ENCODE peak calls at places on chromosomes 11 and 22, in eight cellular contexts. M is iPS DF 6.9; P is ovary; F is effector memory CD4-positive, alpha-beta T cell; D is A549; X is lower lobe of right lung; I is neural progenitor cell; Z is naive thymus-derived CD4-positive, alpha-beta T cell. O is an unnamed sample. For H3K4me1, the result is how much of the 10 kb centered on the place peaks cover.

GRCh38 chr11:46127150-46127638 is 5.9 kb upstream of the PHF21A start:
- DNase-seq in Z (peak), P (no peak), F (peak), M (no peak), X (peak), I (peak), D (peak), O (no peak)

GRCh38 chr11:107999759-108000455 is 8.8 kb upstream of the CUL5 start:
- DNase-seq in X (no peak), F (no peak), I (peak), D (peak), P (no peak), M (no peak), Z (peak), O (peak)

GRCh38 chr11:76615950-76616349 is 54.6 kb downstream of the LRRC32 start:
- DNase-seq in X (no peak), M (no peak), P (peak), I (no peak), F (no peak), D (no peak), Z (no peak), O (peak)

GRCh38 chr11:59174664-59175033 is 2.7 kb downstream of the DTX4 start:
- DNase-seq in M (no peak), F (no peak), Z (no peak), D (peak), P (no peak), X (no peak), I (no peak), O (no peak)

GRCh38 chr22:38981005-38981658 is 1.0 kb upstream of the APOBEC3B start:
- DNase-seq in D (peak), X (no peak), P (peak), I (peak), M (no peak), Z (peak), F (no peak), O (peak)

GRCh38 chr11:6623391-6624363 is 4.5 kb upstream of the TPP1 start:
- DNase-seq in F (no peak), Z (no peak), I (no peak), D (no peak), M (no peak), P (no peak), X (no peak), O (no peak)

GRCh38 chr11:109223441-109223840 is 198.5 kb upstream of the C11orf87 start:
- DNase-seq in X (no peak), Z (no peak), P (no peak), I (no peak), D (no peak), M (no peak), F (no peak), O (no peak)

GRCh38 chr11:66002648-66003225 is 434 bp downstream of the BANF1 start:
- DNase-seq in F (no peak), D (peak), Z (no peak), X (peak), I (no peak), P (peak), M (no peak), O (peak)

GRCh38 chr11:109309153-109309552 is 112.8 kb upstream of the C11orf87 start:
- DNase-seq in M (no peak), F (no peak), P (no peak), Z (no peak), X (no peak), D (no peak), I (no peak), O (no peak)

GRCh38 chr11:33835143-33835878 is 56.6 kb downstream of the LMO2 start:
- DNase-seq in M (no peak), X (no peak), F (no peak), Z (no peak), I (no peak), D (peak), P (no peak), O (no peak)

GRCh38 chr11:27465629-27466028 is 7.0 kb downstream of the LGR4 start:
- DNase-seq in X (no peak), D (no peak), M (no peak), I (no peak), P (no peak), F (no peak), Z (no peak), O (no peak)

GRCh38 chr11:27464155-27464759 is 8.3 kb downstream of the LGR4 start:
- DNase-seq in D (peak), X (no peak), F (no peak), Z (no peak), I (no peak), P (no peak), M (no peak), O (no peak)

GRCh38 chr11:27468209-27468608 is 4.4 kb downstream of the LGR4 start:
- DNase-seq in D (peak), P (no peak), M (no peak), F (no peak), X (no peak), I (no peak), Z (no peak), O (no peak)

GRCh38 chr11:27467181-27467913 is 5.2 kb downstream of the LGR4 start:
- DNase-seq in F (no peak), Z (no peak), I (no peak), X (no peak), M (no peak), D (peak), P (no peak), O (no peak)

GRCh38 chr11:27466363-27466762 is 6.2 kb downstream of the LGR4 start:
- DNase-seq in F (no peak), M (no peak), X (no peak), Z (no peak), I (no peak), D (no peak), P (no peak), O (no peak)
- H3K4me1 ChIP-seq in F (under half), M (under half), X (under half), Z (under half), I (half or more), D (half or more), P (under half), O (under half)

GRCh38 chr11:93160156-93160555 is 37.6 kb downstream of the SLC36A4 start:
- DNase-seq in Z (no peak), M (no peak), I (peak), F (no peak), D (no peak), X (no peak), P (no peak), O (no peak)
- H3K27ac ChIP-seq in Z (no peak), M (no peak), I (no peak), F (no peak), D (no peak), X (no peak), P (no peak), O (no peak)

DNA sequence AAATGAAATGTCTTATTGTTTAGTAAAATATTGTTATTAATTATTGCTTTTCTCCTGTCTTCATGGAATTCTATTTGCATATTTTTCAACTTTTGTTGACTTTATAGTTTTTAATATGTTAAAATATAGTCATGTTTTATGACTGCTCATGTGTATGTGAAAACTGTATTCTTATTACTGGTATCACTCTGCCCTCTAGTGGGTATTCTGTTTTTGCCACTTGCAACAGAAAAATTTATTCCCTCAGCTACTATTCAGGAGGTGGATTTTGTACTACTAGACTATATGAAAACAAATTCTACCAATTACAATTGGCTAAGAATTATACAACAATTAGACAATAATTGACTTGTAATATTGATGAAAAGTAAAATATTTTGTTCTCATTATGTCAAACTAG is 45.0 kb downstream of the OR4C6 start:
- DNase-seq in M (no peak), Z (no peak), D (peak), P (no peak), I (peak), F (no peak), X (no peak), O (no peak)
- H3K4me1 ChIP-seq in M (under half), Z (under half), D (under half), P (under half), I (under half), F (under half), X (under half), O (under half)

GRCh38 chr11:12185106-12185690 is 74.8 kb downstream of the MICAL2 start:
- DNase-seq in I (no peak), D (no peak), P (no peak), F (no peak), M (no peak), Z (no peak), X (no peak), O (no peak)

GRCh38 chr11:12182650-12183511 is 72.5 kb downstream of the MICAL2 start:
- DNase-seq in M (no peak), D (peak), Z (no peak), F (no peak), I (no peak), P (peak), X (no peak), O (peak)

GRCh38 chr11:12183827-12184620 is 73.6 kb downstream of the MICAL2 start:
- DNase-seq in I (no peak), D (no peak), Z (no peak), X (no peak), M (no peak), P (no peak), F (no peak), O (no peak)

GRCh38 chr11:12185914-12186313 is 75.5 kb downstream of the MICAL2 start:
- DNase-seq in Z (no peak), X (peak), F (no peak), D (no peak), P (no peak), I (peak), M (no peak), O (no peak)

DNA sequence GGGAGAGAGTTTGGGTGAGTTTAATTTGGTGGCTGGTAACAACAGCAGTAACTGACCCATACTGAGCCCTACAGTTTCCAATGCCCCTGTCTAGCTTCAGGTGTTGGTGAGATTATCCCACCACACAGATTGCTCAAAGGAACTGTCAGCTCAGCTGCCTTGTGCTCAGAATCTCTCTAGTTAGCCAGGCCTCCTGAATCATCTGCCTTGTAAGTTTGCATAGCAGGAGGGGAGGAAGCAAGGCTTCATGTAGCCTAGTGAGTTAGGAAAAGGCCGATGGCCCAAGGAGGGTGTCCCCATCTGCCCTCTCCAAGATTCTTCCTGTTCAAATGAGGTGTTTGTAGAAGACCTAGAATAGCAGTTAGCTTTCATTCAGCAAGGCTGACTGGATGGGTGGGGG is 74.3 kb downstream of the MICAL2 start:
- DNase-seq in Z (no peak), F (no peak), I (no peak), P (no peak), X (no peak), D (no peak), M (no peak), O (no peak)
- H3K27ac ChIP-seq in Z (no peak), F (no peak), I (no peak), P (no peak), X (no peak), D (peak), M (no peak), O (no peak)

GRCh38 chr11:86041975-86042378 is 26.9 kb downstream of the PICALM start:
- DNase-seq in Z (peak), P (peak), X (no peak), I (peak), D (peak), F (peak), M (peak), O (peak)

GRCh38 chr11:86046111-86046510 is 22.8 kb downstream of the PICALM start:
- DNase-seq in M (no peak), F (no peak), Z (no peak), D (no peak), X (no peak), I (no peak), P (no peak), O (no peak)

GRCh38 chr11:86043765-86044534 is 24.9 kb downstream of the PICALM start:
- DNase-seq in D (no peak), P (no peak), F (no peak), M (no peak), Z (no peak), X (no peak), I (no peak), O (no peak)

GRCh38 chr11:86050310-86050709 is 18.6 kb downstream of the PICALM start:
- DNase-seq in P (no peak), D (no peak), X (no peak), I (no peak), Z (no peak), M (no peak), F (no peak), O (no peak)

DNA sequence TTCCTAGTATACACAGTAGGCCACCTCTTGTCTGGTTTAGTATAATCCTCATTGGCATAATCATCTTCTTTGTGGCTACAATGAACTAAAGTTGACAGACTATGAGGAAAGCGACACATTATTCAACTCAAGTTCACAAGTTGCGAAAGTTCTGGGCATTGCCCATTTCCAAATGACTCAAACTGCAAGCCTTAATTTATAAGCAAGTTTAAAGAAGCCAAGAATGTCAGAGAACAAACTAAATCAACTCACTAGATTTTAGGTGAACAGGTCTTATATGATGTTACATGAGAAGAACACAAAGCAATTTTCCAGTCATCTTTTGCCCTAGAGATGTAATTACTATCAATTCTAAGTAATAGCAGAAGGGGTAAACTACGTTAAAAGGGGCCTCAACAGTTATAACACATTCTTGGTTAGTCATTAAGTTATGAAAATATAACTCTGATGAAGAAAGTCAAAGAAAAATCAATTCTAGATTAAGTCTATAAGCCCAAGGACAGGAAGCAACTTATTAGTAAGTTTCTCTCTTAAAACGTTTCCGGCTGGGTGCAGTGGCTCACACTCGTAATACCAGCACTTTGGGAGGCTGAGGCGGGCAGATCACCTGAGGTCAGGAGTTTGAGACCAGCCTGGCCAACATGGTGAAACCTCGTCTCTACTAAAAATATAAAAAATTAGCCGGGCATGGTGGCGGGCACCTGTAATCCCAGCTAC is 21.5 kb downstream of the PICALM start:
- DNase-seq in Z (no peak), D (no peak), I (no peak), F (no peak), P (no peak), X (no peak), M (no peak), O (no peak)
- H3K4me1 ChIP-seq in Z (under half), D (under half), I (under half), F (under half), P (under half), X (half or more), M (under half), O (under half)

GRCh38 chr22:32249231-32249630 is 5.9 kb downstream of the SLC5A4 start:
- DNase-seq in Z (no peak), I (no peak), X (no peak), D (no peak), F (no peak), P (no peak), M (no peak), O (no peak)
- H3K27ac ChIP-seq in Z (no peak), I (no peak), X (no peak), D (no peak), F (no peak), P (no peak), M (no peak), O (no peak)

DNA sequence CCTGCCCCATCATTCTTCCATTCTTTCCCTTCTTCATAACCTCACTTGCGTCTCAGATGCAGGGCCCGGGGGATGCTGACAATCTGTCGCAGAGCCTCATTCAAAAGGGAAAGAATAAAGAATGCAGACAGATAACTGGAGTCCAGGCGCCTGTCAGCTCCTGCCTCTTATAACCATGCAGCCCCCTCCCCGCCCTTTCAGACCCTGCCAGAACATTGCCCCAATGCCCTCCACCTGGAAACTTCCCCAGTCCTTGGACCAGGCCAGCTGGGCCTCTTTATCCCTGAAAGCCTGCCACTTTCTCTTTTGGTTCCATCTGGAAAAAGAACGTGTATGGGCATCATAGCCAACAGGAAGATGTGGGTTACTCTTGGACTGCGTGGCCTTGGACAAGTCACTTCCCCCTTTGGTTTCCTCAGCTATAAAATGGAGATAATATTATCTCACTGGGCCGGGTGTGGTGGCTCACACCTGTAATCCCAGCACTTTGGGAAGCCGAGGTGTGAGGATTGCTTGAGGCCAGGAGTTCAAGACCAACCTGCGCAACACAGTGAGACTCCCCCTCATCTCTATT is 2.1 kb upstream of the TCF20 start:
- DNase-seq in X (no peak), Z (no peak), D (no peak), M (no peak), P (no peak), F (no peak), I (no peak), O (no peak)
- H3K4me1 ChIP-seq in X (under half), Z (under half), D (under half), M (under half), P (under half), F (under half), I (half or more), O (under half)

DNA sequence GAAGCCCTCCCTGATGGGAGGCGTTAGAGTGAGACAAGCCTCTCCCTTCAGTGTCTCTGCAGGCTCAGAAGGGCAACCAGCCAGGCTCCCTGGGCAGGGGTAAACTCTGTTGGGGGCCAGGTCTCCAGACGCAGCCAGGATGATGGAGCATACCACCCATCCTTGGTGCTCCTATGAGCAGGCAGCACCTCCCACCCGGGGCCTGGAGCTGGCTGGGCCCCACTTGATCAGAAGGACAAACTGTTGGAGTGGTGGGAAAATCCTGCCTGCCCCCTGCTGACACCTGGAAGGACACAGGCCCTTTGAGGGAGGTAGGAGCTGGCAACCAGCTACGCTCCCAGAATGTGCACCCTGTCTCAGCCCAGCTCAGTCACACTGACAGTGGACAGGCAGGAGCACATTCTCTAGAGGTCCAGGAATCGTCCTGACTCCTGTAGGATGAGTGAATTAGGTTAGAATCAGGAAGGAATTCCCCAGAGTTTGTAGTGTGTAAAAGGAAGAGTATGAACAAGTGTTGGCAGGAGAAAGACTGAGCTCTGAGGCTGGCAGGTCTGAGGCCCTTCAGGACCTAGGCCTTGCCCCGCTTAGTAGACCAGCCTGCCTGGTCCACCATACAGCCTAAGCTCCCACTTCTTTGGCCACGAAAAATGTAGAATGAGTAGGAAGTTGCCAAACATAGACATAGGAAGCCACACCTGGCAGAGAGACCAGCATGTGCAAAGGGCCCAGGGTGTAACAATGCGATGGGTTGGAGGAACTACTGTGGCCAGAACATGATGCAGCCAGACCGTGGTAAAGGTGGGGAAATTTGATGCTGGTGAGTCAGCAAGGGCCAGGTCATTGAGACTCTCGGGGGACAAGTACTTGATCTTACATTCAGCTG is 19.1 kb downstream of the ARHGEF17 start:
- DNase-seq in P (no peak), Z (no peak), M (no peak), X (no peak), I (no peak), F (no peak), D (no peak), O (no peak)
- H3K27ac ChIP-seq in P (no peak), Z (no peak), M (no peak), X (peak), I (no peak), F (no peak), D (peak), O (no peak)

GRCh38 chr11:122197055-122197987 is 81.3 kb upstream of the BLID start:
- DNase-seq in Z (no peak), P (no peak), I (no peak), M (no peak), F (no peak), D (peak), X (no peak), O (no peak)
- H3K4me1 ChIP-seq in Z (under half), P (under half), I (under half), M (under half), F (under half), D (half or more), X (under half), O (under half)

O was measured in endodermal cell.